ENCODE peak calls at places on chromosomes 5 and 9, in four cellular contexts. Y is IMR-90, D is neuronal stem cell, C is H1. E is an unnamed sample. For H3K4me1, the result is how much of the 10 kb centered on the place peaks cover.

GRCh38 chr5:149063017-149063687 is at the start of gene SH3TC2:
- DNase-seq in Y (peak), D (peak), C (peak), E (peak)

GRCh38 chr5:145445027-145445426 is 390.1 kb downstream of the PRELID2 start:
- DNase-seq in Y (no peak), D (no peak), C (no peak), E (no peak)

GRCh38 chr5:168489059-168489458 is 2.8 kb downstream of the RARS1 start:
- DNase-seq in Y (no peak), D (no peak), C (no peak), E (no peak)

GRCh38 chr5:160434022-160434531 is 12.4 kb downstream of the PTTG1 start:
- DNase-seq in Y (no peak), D (peak), C (no peak), E (peak)

GRCh38 chr9:2013688-2014087 is 1.5 kb upstream of the SMARCA2 start:
- DNase-seq in Y (peak), D (no peak), C (no peak), E (no peak)

GRCh38 chr9:13810510-13810909 is 503.4 kb downstream of the NFIB start:
- DNase-seq in Y (no peak), D (no peak), C (no peak), E (no peak)

GRCh38 chr9:5263568-5264218 is 32.5 kb downstream of the INSL4 start:
- DNase-seq in Y (no peak), D (no peak), C (no peak), E (no peak)

GRCh38 chr5:142156839-142157463 is 48.4 kb downstream of the NDFIP1 start:
- DNase-seq in Y (no peak), D (no peak), C (no peak), E (peak)

GRCh38 chr9:108108802-108109448 is 619.4 kb upstream of the KLF4 start:
- DNase-seq in Y (peak), D (no peak), C (no peak), E (no peak)

GRCh38 chr5:100424017-100424416 is 111.2 kb upstream of the FAM174A start:
- DNase-seq in Y (peak), D (no peak), C (no peak), E (no peak)

GRCh38 chr9:112074250-112075008 is 100.7 kb downstream of the SUSD1 start:
- DNase-seq in Y (peak), D (peak), C (no peak), E (peak)

GRCh38 chr9:98450486-98450885 is 195.0 kb upstream of the TBC1D2 start:
- DNase-seq in Y (peak), D (no peak), C (no peak), E (no peak)

GRCh38 chr5:76165029-76165428 is 81.8 kb downstream of the SV2C start:
- DNase-seq in Y (no peak), D (no peak), C (no peak), E (no peak)

GRCh38 chr5:139639619-139640431 is 8.3 kb upstream of the CXXC5 start:
- DNase-seq in Y (peak), D (no peak), C (no peak), E (no peak)

GRCh38 chr5:61866930-61867329 is 439.1 kb upstream of the KIF2A start:
- DNase-seq in Y (peak), D (no peak), C (no peak), E (no peak)

GRCh38 chr5:67989457-67989856 is 226.1 kb upstream of the PIK3R1 start:
- DNase-seq in Y (peak), D (no peak), C (no peak), E (no peak)

GRCh38 chr5:130526708-130527107 is 622.4 kb downstream of the CHSY3 start:
- DNase-seq in Y (no peak), D (no peak), C (no peak), E (no peak)

GRCh38 chr9:109272745-109273144 is 48.1 kb downstream of the EPB41L4B start:
- DNase-seq in Y (peak), D (no peak), C (no peak), E (no peak)

GRCh38 chr5:1547655-1548054 is 23.9 kb upstream of the LPCAT1 start:
- DNase-seq in Y (no peak), D (no peak), C (no peak), E (no peak)

GRCh38 chr9:119283118-119283794 is 86.0 kb downstream of the BRINP1 start:
- DNase-seq in Y (no peak), D (no peak), C (peak), E (peak)

GRCh38 chr5:136034976-136035375 is 6.2 kb downstream of the TGFBI start:
- DNase-seq in Y (no peak), D (no peak), C (no peak), E (no peak)

GRCh38 chr5:89105171-89105695 is 222.2 kb upstream of the MEF2C start:
- DNase-seq in Y (no peak), D (no peak), C (no peak), E (no peak)

GRCh38 chr5:179766021-179766725 is 27.6 kb upstream of the LTC4S start:
- DNase-seq in Y (peak), D (no peak), C (no peak), E (no peak)
- H3K14ac ChIP-seq in Y (peak), D (no peak), C (no peak), E (no peak)

DNA sequence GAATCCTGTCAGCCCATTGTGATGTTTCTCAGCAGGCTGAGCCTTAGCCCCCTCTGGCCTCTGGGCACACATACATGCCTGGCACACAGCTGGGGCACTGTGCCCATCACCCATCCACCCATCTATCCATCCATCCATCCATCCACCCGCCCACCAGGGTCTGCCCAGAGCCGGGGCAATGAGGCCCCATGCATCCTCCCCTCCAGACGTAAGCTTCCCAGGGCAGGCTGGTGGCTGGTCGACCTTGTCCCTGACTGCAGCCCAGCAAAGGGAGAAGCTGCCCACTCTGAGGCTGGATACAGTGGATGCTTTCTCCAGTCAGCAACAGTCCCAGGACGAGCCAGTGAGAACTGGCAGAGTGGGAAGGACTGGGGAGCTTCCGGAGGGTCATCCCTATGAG is 21.1 kb upstream of the SLC25A51 start:
- DNase-seq in Y (no peak), D (no peak), C (no peak), E (no peak)
- H3K18ac ChIP-seq in Y (no peak), D (peak), C (no peak), E (no peak)

GRCh38 chr5:150183436-150183835 is 6.4 kb upstream of the SLC6A7 start:
- DNase-seq in Y (no peak), D (no peak), C (no peak), E (no peak)
- H3K4me1 ChIP-seq in Y (under half), D (under half), C (under half), E (under half)

GRCh38 chr5:154577449-154577848 is 99.4 kb upstream of the HAND1 start:
- DNase-seq in Y (no peak), D (no peak), C (no peak), E (no peak)

GRCh38 chr5:154583545-154584168 is 105.6 kb upstream of the HAND1 start:
- DNase-seq in Y (no peak), D (no peak), C (no peak), E (no peak)

GRCh38 chr5:154575869-154576806 is 98.1 kb upstream of the HAND1 start:
- DNase-seq in Y (no peak), D (no peak), C (no peak), E (no peak)

DNA sequence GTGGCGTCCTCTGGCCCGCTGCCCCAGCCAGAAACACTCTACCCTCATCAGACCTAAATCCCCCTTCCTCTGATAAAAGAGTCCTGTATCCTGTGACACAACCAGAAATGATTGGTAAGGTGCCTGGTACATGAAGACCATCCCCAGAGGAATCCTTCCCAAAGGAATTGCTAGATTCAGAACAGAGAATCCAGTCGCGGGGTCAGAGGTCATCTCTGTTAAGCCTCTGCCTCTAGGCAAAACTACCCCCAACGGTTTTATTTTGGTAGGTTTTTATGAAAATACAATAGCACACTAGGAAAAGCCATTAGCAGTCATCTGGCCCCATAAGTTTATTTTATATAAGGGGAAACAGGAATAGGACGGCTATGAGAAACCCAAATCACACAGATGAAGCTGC is 102.4 kb upstream of the HAND1 start:
- DNase-seq in Y (no peak), D (no peak), C (no peak), E (no peak)
- H3K14ac ChIP-seq in Y (no peak), D (no peak), C (no peak), E (no peak)

GRCh38 chr5:155053482-155053881 is 39.9 kb downstream of the KIF4B start:
- DNase-seq in Y (no peak), D (no peak), C (no peak), E (peak)
- H3K18ac ChIP-seq in Y (no peak), D (no peak), C (no peak), E (no peak)

GRCh38 chr5:119362714-119363113 is 6.9 kb downstream of the TNFAIP8 start:
- DNase-seq in Y (no peak), D (no peak), C (no peak), E (no peak)

GRCh38 chr5:119365847-119366536 is 10.2 kb downstream of the TNFAIP8 start:
- DNase-seq in Y (no peak), D (no peak), C (no peak), E (no peak)

GRCh38 chr5:119361723-119362122 is 5.9 kb downstream of the TNFAIP8 start:
- DNase-seq in Y (no peak), D (no peak), C (no peak), E (no peak)

GRCh38 chr5:119363271-119363670 is 7.5 kb downstream of the TNFAIP8 start:
- DNase-seq in Y (no peak), D (no peak), C (no peak), E (no peak)

GRCh38 chr5:119363936-119364335 is 8.1 kb downstream of the TNFAIP8 start:
- DNase-seq in Y (no peak), D (no peak), C (no peak), E (no peak)
- H3K4me1 ChIP-seq in Y (under half), D (under half), C (under half), E (under half)

DNA sequence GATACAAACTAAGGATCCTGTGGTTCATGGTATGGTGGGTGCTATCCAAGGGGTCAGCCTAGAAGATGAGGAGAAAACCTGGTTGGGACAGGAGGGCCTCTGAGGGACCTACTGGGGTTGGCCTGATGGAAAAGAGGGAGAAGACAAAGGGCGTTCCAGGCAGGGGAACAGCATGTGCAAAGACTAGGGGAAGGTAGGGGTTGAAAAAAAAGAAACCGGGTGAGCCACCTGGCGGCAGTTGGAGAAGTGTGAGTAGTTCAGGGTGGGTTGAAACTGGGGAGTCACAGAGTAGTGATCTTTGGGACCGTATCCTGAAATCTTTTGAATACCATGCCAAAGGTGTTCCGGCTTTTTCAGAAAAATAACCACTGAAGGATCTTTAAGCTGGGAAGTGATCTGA is 8.7 kb upstream of the GABRP start:
- DNase-seq in Y (no peak), D (no peak), C (no peak), E (peak)
- H3K14ac ChIP-seq in Y (no peak), D (no peak), C (no peak), E (no peak)

E was measured in H9.